ENCODE peak calls at places on chromosome 19, in seven cellular contexts. S, C, G, P, J, N and E are unnamed samples.

GRCh38 chr19:14107581-14108461 is 9.7 kb downstream of the PRKACA start:
- DNase-seq in C (peak; percentile 74), J (no peak), G (no peak), S (no peak), P (no peak), N (no peak), E (no peak)

GRCh38 chr19:30112171-30112570 is 170.1 kb downstream of the URI1 start:
- DNase-seq in N (no peak), S (no peak), J (no peak), C (no peak), G (no peak), P (no peak), E (no peak)

GRCh38 chr19:58563823-58564222 is 5.4 kb upstream of the UBE2M start:
- DNase-seq in C (no peak), J (no peak), S (no peak), G (no peak), N (no peak), P (no peak), E (no peak)

GRCh38 chr19:17209126-17210036 is 5.8 kb upstream of the USE1 start:
- DNase-seq in N (peak; percentile 83), J (no peak), G (peak; percentile 61), S (peak; percentile 45), P (no peak), C (no peak), E (no peak)

GRCh38 chr19:6279931-6280591 is at the start of gene MLLT1:
- DNase-seq in J (peak; percentile 77), G (peak; percentile 98), C (peak; percentile 98), S (peak; percentile 100), N (peak; percentile 98), P (peak; percentile 95), E (peak; percentile 97)

GRCh38 chr19:48837081-48837524 is 812 bp upstream of the HSD17B14 start:
- DNase-seq in S (peak; percentile 96), N (peak; percentile 95), J (peak; percentile 55), G (no peak), P (peak; percentile 81), C (peak; percentile 81), E (peak; percentile 78)

GRCh38 chr19:16516381-16516780 is 20.2 kb downstream of the C19orf44 start:
- DNase-seq in P (no peak), J (no peak), S (no peak), G (no peak), N (no peak), C (no peak), E (no peak)

GRCh38 chr19:51807111-51807701 is 12.2 kb downstream of the FPR3 start:
- DNase-seq in J (no peak), S (peak; percentile 20), G (no peak), C (no peak), P (no peak), N (peak; percentile 85), E (no peak)